ENCODE peak calls at places on chromosomes 7 and 10, in six cellular contexts. U is head of caudate nucleus; X is stimulated activated CD4-positive, alpha-beta T cell treated with anti-CD3 and anti-CD28 coated beads, Interleukin-15, amount 100 ng/mL, for 1 hour; P is adipocyte; M is body of pancreas; F is left ventricle myocardium inferior. Y is an unnamed sample.

GRCh38 chr7:80630611-80631010 is 7.8 kb upstream of the CD36 start:
- DNase-seq in U (no peak), X (no peak), P (peak), M (no peak), F (no peak), Y (no peak)

GRCh38 chr7:116236020-116236630 is 25.8 kb downstream of the TES start:
- DNase-seq in U (peak), X (no peak), P (peak), M (peak), F (no peak), Y (peak)

GRCh38 chr10:125820705-125821104 is 2.4 kb downstream of the UROS start:
- DNase-seq in U (no peak), X (no peak), P (no peak), M (no peak), F (no peak), Y (no peak)

GRCh38 chr7:24227068-24227467 is 56.9 kb upstream of the NPY start:
- DNase-seq in U (no peak), X (no peak), P (no peak), M (no peak), F (no peak), Y (no peak)

GRCh38 chr7:45181286-45181960 is 23.8 kb downstream of the RAMP3 start:
- DNase-seq in U (peak), X (no peak), P (no peak), M (peak), F (no peak), Y (no peak)

GRCh38 chr7:154817224-154817896 is 185.6 kb downstream of the PAXIP1 start:
- DNase-seq in U (no peak), X (no peak), P (no peak), M (no peak), F (no peak), Y (no peak)

GRCh38 chr7:36605662-36606441 is 118.4 kb downstream of the AOAH start:
- DNase-seq in U (peak), X (no peak), P (no peak), M (no peak), F (no peak), Y (no peak)

GRCh38 chr10:1403508-1404230 is 333.7 kb downstream of the ADARB2 start:
- DNase-seq in U (no peak), X (no peak), P (no peak), M (no peak), F (no peak), Y (no peak)

GRCh38 chr7:128084896-128085608 is 53.8 kb upstream of the LRRC4 start:
- DNase-seq in U (no peak), X (no peak), P (no peak), M (peak), F (peak), Y (no peak)

GRCh38 chr7:131897016-131897789 is 340.8 kb upstream of the PODXL start:
- DNase-seq in U (no peak), X (no peak), P (peak), M (no peak), F (no peak), Y (no peak)

Y was measured in midbrain.